ENCODE peak calls at places on chromosomes 6 and 20, in five cellular contexts. One of them, this sample, is unnamed.
A peak's percentile ranks its signal among the peaks of the same experiment; 100 is the strongest.

GRCh38 chr20:59583428-59584277 is 20.7 kb upstream of the PHACTR3 start:
- DNase-seq in upper lobe of right lung: peak; percentile 44
- DNase-seq in mucosa of descending colon: peak; percentile 45
- DNase-seq in MM.1S: no peak
- DNase-seq in tibial nerve: peak; percentile 26
- DNase-seq in this sample: peak; percentile 84

GRCh38 chr6:14354919-14355572 is 237.5 kb downstream of the CD83 start:
- DNase-seq in upper lobe of right lung: no peak
- DNase-seq in mucosa of descending colon: peak; percentile 42
- DNase-seq in MM.1S: no peak
- DNase-seq in tibial nerve: peak; percentile 20
- DNase-seq in this sample: peak; percentile 87

GRCh38 chr6:158764941-158765340 is 54.2 kb downstream of the EZR start:
- DNase-seq in upper lobe of right lung: no peak
- DNase-seq in mucosa of descending colon: no peak
- DNase-seq in MM.1S: no peak
- DNase-seq in tibial nerve: no peak
- DNase-seq in this sample: no peak

GRCh38 chr6:148367418-148368024 is 24.9 kb downstream of the SASH1 start:
- DNase-seq in upper lobe of right lung: no peak
- DNase-seq in mucosa of descending colon: no peak
- DNase-seq in MM.1S: no peak
- DNase-seq in tibial nerve: peak; percentile 47
- DNase-seq in this sample: peak; percentile 71

GRCh38 chr6:89479902-89480301 is 47.0 kb downstream of the ANKRD6 start:
- DNase-seq in upper lobe of right lung: no peak
- DNase-seq in mucosa of descending colon: no peak
- DNase-seq in MM.1S: no peak
- DNase-seq in tibial nerve: no peak
- DNase-seq in this sample: no peak

GRCh38 chr6:149474108-149474935 is 10.5 kb downstream of the ZC3H12D start:
- DNase-seq in upper lobe of right lung: no peak
- DNase-seq in mucosa of descending colon: peak; percentile 62
- DNase-seq in MM.1S: no peak
- DNase-seq in tibial nerve: no peak
- DNase-seq in this sample: no peak

GRCh38 chr6:110534731-110535164 is 58.3 kb upstream of the SLC22A16 start:
- DNase-seq in upper lobe of right lung: no peak
- DNase-seq in mucosa of descending colon: no peak
- DNase-seq in MM.1S: no peak
- DNase-seq in tibial nerve: peak; percentile 46
- DNase-seq in this sample: peak; percentile 58

GRCh38 chr6:139623382-139623781 is 248.9 kb upstream of the CITED2 start:
- DNase-seq in upper lobe of right lung: no peak
- DNase-seq in mucosa of descending colon: no peak
- DNase-seq in MM.1S: no peak
- DNase-seq in tibial nerve: no peak
- DNase-seq in this sample: no peak

GRCh38 chr20:695165-695866 is 19.7 kb upstream of the SCRT2 start:
- DNase-seq in upper lobe of right lung: peak; percentile 23
- DNase-seq in mucosa of descending colon: no peak
- DNase-seq in MM.1S: no peak
- DNase-seq in tibial nerve: no peak
- DNase-seq in this sample: no peak

GRCh38 chr6:130742282-130742681 is 84.9 kb upstream of the SMLR1 start:
- DNase-seq in upper lobe of right lung: no peak
- DNase-seq in mucosa of descending colon: no peak
- DNase-seq in MM.1S: no peak
- DNase-seq in tibial nerve: no peak
- DNase-seq in this sample: no peak

GRCh38 chr6:127102299-127102698 is 16.2 kb upstream of the RSPO3 start:
- DNase-seq in upper lobe of right lung: no peak
- DNase-seq in mucosa of descending colon: no peak
- DNase-seq in MM.1S: no peak
- DNase-seq in tibial nerve: no peak
- DNase-seq in this sample: no peak

GRCh38 chr6:41576667-41577066 is 30.5 kb downstream of the FOXP4 start:
- DNase-seq in upper lobe of right lung: no peak
- DNase-seq in mucosa of descending colon: no peak
- DNase-seq in MM.1S: no peak
- DNase-seq in tibial nerve: no peak
- DNase-seq in this sample: no peak

GRCh38 chr6:5164092-5164491 is 79.0 kb downstream of the PPP1R3G start:
- DNase-seq in upper lobe of right lung: no peak
- DNase-seq in mucosa of descending colon: no peak
- DNase-seq in MM.1S: peak; percentile 14
- DNase-seq in tibial nerve: no peak
- DNase-seq in this sample: no peak

GRCh38 chr6:29631209-29631810 is 1.7 kb downstream of the GABBR1 start:
- DNase-seq in upper lobe of right lung: no peak
- DNase-seq in mucosa of descending colon: no peak
- DNase-seq in MM.1S: no peak
- DNase-seq in tibial nerve: no peak
- DNase-seq in this sample: no peak

GRCh38 chr6:46899636-46900035 is 22.1 kb downstream of the ADGRF5 start:
- DNase-seq in upper lobe of right lung: no peak
- DNase-seq in mucosa of descending colon: no peak
- DNase-seq in MM.1S: no peak
- DNase-seq in tibial nerve: no peak
- DNase-seq in this sample: no peak

DNA sequence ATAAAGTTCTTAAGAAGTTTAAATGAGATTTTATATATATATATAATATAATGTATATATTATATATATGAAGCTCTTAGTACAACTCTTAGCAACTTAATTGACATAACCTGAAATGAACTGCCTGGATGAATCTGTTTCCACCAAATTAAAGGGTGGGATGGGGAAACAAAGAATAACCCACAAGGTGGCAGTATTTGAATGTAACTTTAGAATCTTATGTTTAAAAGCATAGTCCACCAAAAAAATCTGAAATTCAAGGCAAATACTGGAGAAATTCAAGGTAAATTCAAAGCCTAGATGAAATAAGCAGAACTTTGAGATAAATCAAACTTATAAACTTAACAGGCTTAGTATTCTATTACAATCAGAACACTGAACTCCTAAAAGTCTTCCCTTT is 4.4 kb upstream of the IBTK start:
- DNase-seq in upper lobe of right lung: no peak
- DNase-seq in mucosa of descending colon: no peak
- DNase-seq in MM.1S: peak; percentile 42
- DNase-seq in tibial nerve: no peak
- DNase-seq in this sample: no peak
- H3K4me1 ChIP-seq in upper lobe of right lung: peaks cover 7% of the 10 kb centered on the region
- H3K4me1 ChIP-seq in mucosa of descending colon: no peaks in the 10 kb centered on the region
- H3K4me1 ChIP-seq in MM.1S: peaks cover 7% of the 10 kb centered on the region
- H3K4me1 ChIP-seq in tibial nerve: peaks cover 4% of the 10 kb centered on the region
- H3K4me1 ChIP-seq in this sample: no peaks in the 10 kb centered on the region

GRCh38 chr6:473759-474453 is 82.4 kb downstream of the IRF4 start:
- DNase-seq in upper lobe of right lung: no peak
- DNase-seq in mucosa of descending colon: no peak
- DNase-seq in MM.1S: no peak
- DNase-seq in tibial nerve: no peak
- DNase-seq in this sample: no peak
- H3K4me3 ChIP-seq in upper lobe of right lung: no peak overlapping the region
- H3K4me3 ChIP-seq in mucosa of descending colon: no peak overlapping the region
- H3K4me3 ChIP-seq in MM.1S: no peak overlapping the region
- H3K4me3 ChIP-seq in tibial nerve: no peak overlapping the region
- H3K4me3 ChIP-seq in this sample: no peak overlapping the region

GRCh38 chr6:35058041-35058675 is 83.0 kb downstream of the TCP11 start:
- DNase-seq in upper lobe of right lung: no peak
- DNase-seq in mucosa of descending colon: no peak
- DNase-seq in MM.1S: no peak
- DNase-seq in tibial nerve: no peak
- DNase-seq in this sample: no peak
- H3K36me3 ChIP-seq in upper lobe of right lung: peaks cover 79% of the 10 kb centered on the region
- H3K36me3 ChIP-seq in mucosa of descending colon: peaks cover 3% of the 10 kb centered on the region
- H3K36me3 ChIP-seq in MM.1S: no peaks in the 10 kb centered on the region
- H3K36me3 ChIP-seq in tibial nerve: peaks cover 11% of the 10 kb centered on the region
- H3K36me3 ChIP-seq in this sample: no peaks in the 10 kb centered on the region

DNA sequence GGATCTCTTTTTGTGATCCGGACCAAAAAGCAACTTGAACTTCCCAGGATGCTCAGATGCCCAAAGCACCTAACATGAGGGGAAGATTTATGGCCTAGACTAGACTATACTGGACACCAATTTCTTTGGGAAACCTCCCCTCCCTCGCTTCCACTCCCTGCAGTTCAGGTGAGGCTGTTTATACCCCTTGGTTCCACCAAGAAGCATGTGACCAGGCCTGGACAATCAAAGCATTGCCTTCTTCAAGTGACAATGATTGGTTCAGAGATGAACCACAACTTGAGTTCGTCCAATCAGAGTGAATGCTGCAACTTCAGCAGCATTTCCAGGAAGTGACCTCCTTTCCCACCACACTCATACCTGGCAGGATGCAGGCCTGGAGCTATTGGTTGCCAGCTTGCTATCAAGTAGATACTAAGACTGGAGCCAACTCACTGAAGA is 45.6 kb upstream of the SLC9A8 start:
- DNase-seq in upper lobe of right lung: no peak
- DNase-seq in mucosa of descending colon: no peak
- DNase-seq in MM.1S: no peak
- DNase-seq in tibial nerve: no peak
- DNase-seq in this sample: no peak
- H3K4me1 ChIP-seq in upper lobe of right lung: peaks cover 54% of the 10 kb centered on the region
- H3K4me1 ChIP-seq in mucosa of descending colon: peaks cover 9% of the 10 kb centered on the region
- H3K4me1 ChIP-seq in MM.1S: peaks cover 10% of the 10 kb centered on the region
- H3K4me1 ChIP-seq in tibial nerve: peaks cover 10% of the 10 kb centered on the region
- H3K4me1 ChIP-seq in this sample: peaks cover 5% of the 10 kb centered on the region

GRCh38 chr6:125750692-125751333 is 1.4 kb downstream of the HEY2 start:
- DNase-seq in upper lobe of right lung: no peak
- DNase-seq in mucosa of descending colon: no peak
- DNase-seq in MM.1S: peak; percentile 14
- DNase-seq in tibial nerve: no peak
- DNase-seq in this sample: no peak
- H3K4me3 ChIP-seq in upper lobe of right lung: peak overlapping the region; percentile 68
- H3K4me3 ChIP-seq in mucosa of descending colon: no peak overlapping the region
- H3K4me3 ChIP-seq in MM.1S: peak overlapping the region; percentile 90
- H3K4me3 ChIP-seq in tibial nerve: peak overlapping the region; percentile 73
- H3K4me3 ChIP-seq in this sample: peak overlapping the region; percentile 93

GRCh38 chr6:43038727-43039126 is 14.9 kb downstream of the CUL7 start:
- DNase-seq in upper lobe of right lung: no peak
- DNase-seq in mucosa of descending colon: no peak
- DNase-seq in MM.1S: no peak
- DNase-seq in tibial nerve: no peak
- DNase-seq in this sample: peak; percentile 54
- H3K36me3 ChIP-seq in upper lobe of right lung: peaks cover 76% of the 10 kb centered on the region
- H3K36me3 ChIP-seq in mucosa of descending colon: no peaks in the 10 kb centered on the region
- H3K36me3 ChIP-seq in MM.1S: no peaks in the 10 kb centered on the region
- H3K36me3 ChIP-seq in tibial nerve: peaks cover 26% of the 10 kb centered on the region
- H3K36me3 ChIP-seq in this sample: no peaks in the 10 kb centered on the region

GRCh38 chr20:51369503-51369902 is 173.0 kb downstream of the NFATC2 start:
- DNase-seq in upper lobe of right lung: no peak
- DNase-seq in mucosa of descending colon: no peak
- DNase-seq in MM.1S: no peak
- DNase-seq in tibial nerve: no peak
- DNase-seq in this sample: peak; percentile 25
- H3K4me1 ChIP-seq in upper lobe of right lung: peaks cover 5% of the 10 kb centered on the region
- H3K4me1 ChIP-seq in mucosa of descending colon: no peaks in the 10 kb centered on the region
- H3K4me1 ChIP-seq in MM.1S: no peaks in the 10 kb centered on the region
- H3K4me1 ChIP-seq in tibial nerve: no peaks in the 10 kb centered on the region
- H3K4me1 ChIP-seq in this sample: no peaks in the 10 kb centered on the region

GRCh38 chr6:87671555-87672029 is 30.4 kb downstream of the AKIRIN2 start:
- DNase-seq in upper lobe of right lung: no peak
- DNase-seq in mucosa of descending colon: no peak
- DNase-seq in MM.1S: no peak
- DNase-seq in tibial nerve: no peak
- DNase-seq in this sample: no peak

GRCh38 chr6:87672641-87673040 is 29.4 kb downstream of the AKIRIN2 start:
- DNase-seq in upper lobe of right lung: no peak
- DNase-seq in mucosa of descending colon: no peak
- DNase-seq in MM.1S: no peak
- DNase-seq in tibial nerve: no peak
- DNase-seq in this sample: no peak

GRCh38 chr6:87673237-87673636 is 28.8 kb downstream of the AKIRIN2 start:
- DNase-seq in upper lobe of right lung: no peak
- DNase-seq in mucosa of descending colon: no peak
- DNase-seq in MM.1S: no peak
- DNase-seq in tibial nerve: no peak
- DNase-seq in this sample: no peak

GRCh38 chr6:87674286-87674685 is 27.7 kb downstream of the AKIRIN2 start:
- DNase-seq in upper lobe of right lung: no peak
- DNase-seq in mucosa of descending colon: no peak
- DNase-seq in MM.1S: no peak
- DNase-seq in tibial nerve: no peak
- DNase-seq in this sample: no peak

GRCh38 chr6:87675004-87675681 is 26.9 kb downstream of the AKIRIN2 start:
- DNase-seq in upper lobe of right lung: no peak
- DNase-seq in mucosa of descending colon: no peak
- DNase-seq in MM.1S: no peak
- DNase-seq in tibial nerve: no peak
- DNase-seq in this sample: no peak
- H3K4me3 ChIP-seq in upper lobe of right lung: no peak overlapping the region
- H3K4me3 ChIP-seq in mucosa of descending colon: no peak overlapping the region
- H3K4me3 ChIP-seq in MM.1S: no peak overlapping the region
- H3K4me3 ChIP-seq in tibial nerve: no peak overlapping the region
- H3K4me3 ChIP-seq in this sample: no peak overlapping the region

GRCh38 chr6:116433313-116433712 is 27.9 kb upstream of the CALHM6 start:
- DNase-seq in upper lobe of right lung: no peak
- DNase-seq in mucosa of descending colon: no peak
- DNase-seq in MM.1S: no peak
- DNase-seq in tibial nerve: no peak
- DNase-seq in this sample: no peak
- H3K36me3 ChIP-seq in upper lobe of right lung: peaks cover 19% of the 10 kb centered on the region
- H3K36me3 ChIP-seq in mucosa of descending colon: no peaks in the 10 kb centered on the region
- H3K36me3 ChIP-seq in MM.1S: no peaks in the 10 kb centered on the region
- H3K36me3 ChIP-seq in tibial nerve: no peaks in the 10 kb centered on the region
- H3K36me3 ChIP-seq in this sample: peaks cover 4% of the 10 kb centered on the region

GRCh38 chr20:10711903-10712373 is 38.1 kb upstream of the JAG1 start:
- DNase-seq in upper lobe of right lung: no peak
- DNase-seq in mucosa of descending colon: no peak
- DNase-seq in MM.1S: no peak
- DNase-seq in tibial nerve: no peak
- DNase-seq in this sample: no peak
- H3K4me1 ChIP-seq in upper lobe of right lung: peaks cover 8% of the 10 kb centered on the region
- H3K4me1 ChIP-seq in mucosa of descending colon: peaks cover 28% of the 10 kb centered on the region
- H3K4me1 ChIP-seq in MM.1S: no peaks in the 10 kb centered on the region
- H3K4me1 ChIP-seq in tibial nerve: no peaks in the 10 kb centered on the region
- H3K4me1 ChIP-seq in this sample: peaks cover 1% of the 10 kb centered on the region

This sample was measured in aorta.